ENCODE peak calls at places on chromosomes 16 and 17, in ten cellular contexts. One of them, this sample, is unnamed.

GRCh38 chr17:83080641-83081560 is 1.5 kb downstream of the METRNL start:
- DNase-seq in spleen: peak
- DNase-seq in GM23338: peak
- DNase-seq in prostate gland: no peak
- DNase-seq in GM12891: peak
- DNase-seq in HCT116: no peak
- DNase-seq in Panc1: no peak
- DNase-seq in suprapubic skin: no peak
- DNase-seq in stomach: peak
- DNase-seq in breast epithelium: no peak
- DNase-seq in this sample: no peak

GRCh38 chr16:78364501-78364900 is 265.0 kb downstream of the WWOX start:
- DNase-seq in spleen: no peak
- DNase-seq in GM23338: no peak
- DNase-seq in prostate gland: no peak
- DNase-seq in GM12891: no peak
- DNase-seq in HCT116: no peak
- DNase-seq in Panc1: no peak
- DNase-seq in suprapubic skin: no peak
- DNase-seq in stomach: no peak
- DNase-seq in breast epithelium: no peak
- DNase-seq in this sample: no peak

GRCh38 chr16:54135361-54136275 is 151.0 kb downstream of the IRX3 start:
- DNase-seq in spleen: no peak
- DNase-seq in GM23338: no peak
- DNase-seq in prostate gland: no peak
- DNase-seq in GM12891: no peak
- DNase-seq in HCT116: no peak
- DNase-seq in Panc1: no peak
- DNase-seq in suprapubic skin: no peak
- DNase-seq in stomach: no peak
- DNase-seq in breast epithelium: no peak
- DNase-seq in this sample: no peak

GRCh38 chr16:14303182-14303618 is 232.1 kb downstream of the MRTFB start:
- DNase-seq in spleen: no peak
- DNase-seq in GM23338: peak
- DNase-seq in prostate gland: no peak
- DNase-seq in GM12891: no peak
- DNase-seq in HCT116: no peak
- DNase-seq in Panc1: no peak
- DNase-seq in suprapubic skin: no peak
- DNase-seq in stomach: no peak
- DNase-seq in breast epithelium: no peak
- DNase-seq in this sample: no peak

GRCh38 chr17:14458724-14459123 is 157.8 kb downstream of the HS3ST3B1 start:
- DNase-seq in spleen: no peak
- DNase-seq in GM23338: no peak
- DNase-seq in prostate gland: no peak
- DNase-seq in GM12891: no peak
- DNase-seq in HCT116: no peak
- DNase-seq in Panc1: no peak
- DNase-seq in suprapubic skin: no peak
- DNase-seq in stomach: no peak
- DNase-seq in breast epithelium: no peak
- DNase-seq in this sample: peak

GRCh38 chr16:12288537-12289174 is 312.1 kb downstream of the SNX29 start:
- DNase-seq in spleen: no peak
- DNase-seq in GM23338: no peak
- DNase-seq in prostate gland: no peak
- DNase-seq in GM12891: no peak
- DNase-seq in HCT116: no peak
- DNase-seq in Panc1: no peak
- DNase-seq in suprapubic skin: no peak
- DNase-seq in stomach: no peak
- DNase-seq in breast epithelium: no peak
- DNase-seq in this sample: no peak

GRCh38 chr16:85544668-85545067 is 68.5 kb upstream of the GSE1 start:
- DNase-seq in spleen: no peak
- DNase-seq in GM23338: no peak
- DNase-seq in prostate gland: no peak
- DNase-seq in GM12891: no peak
- DNase-seq in HCT116: no peak
- DNase-seq in Panc1: no peak
- DNase-seq in suprapubic skin: no peak
- DNase-seq in stomach: no peak
- DNase-seq in breast epithelium: no peak
- DNase-seq in this sample: no peak

GRCh38 chr16:67961551-67961957 is 6.9 kb downstream of the SLC12A4 start:
- DNase-seq in spleen: no peak
- DNase-seq in GM23338: no peak
- DNase-seq in prostate gland: peak
- DNase-seq in GM12891: no peak
- DNase-seq in HCT116: no peak
- DNase-seq in Panc1: no peak
- DNase-seq in suprapubic skin: no peak
- DNase-seq in stomach: peak
- DNase-seq in breast epithelium: peak
- DNase-seq in this sample: no peak

GRCh38 chr17:6474906-6475305 is 30.7 kb downstream of the PIMREG start:
- DNase-seq in spleen: no peak
- DNase-seq in GM23338: no peak
- DNase-seq in prostate gland: no peak
- DNase-seq in GM12891: no peak
- DNase-seq in HCT116: no peak
- DNase-seq in Panc1: no peak
- DNase-seq in suprapubic skin: no peak
- DNase-seq in stomach: no peak
- DNase-seq in breast epithelium: no peak
- DNase-seq in this sample: no peak
- TF ChIP-seq POLR2AphosphoS5 in spleen: no peak
- TF ChIP-seq POLR2AphosphoS5 in GM23338: no peak
- TF ChIP-seq POLR2AphosphoS5 in prostate gland: no peak
- TF ChIP-seq POLR2AphosphoS5 in GM12891: no peak
- TF ChIP-seq POLR2AphosphoS5 in HCT116: no peak
- TF ChIP-seq POLR2AphosphoS5 in Panc1: no peak
- TF ChIP-seq POLR2AphosphoS5 in suprapubic skin: no peak
- TF ChIP-seq POLR2AphosphoS5 in stomach: peak
- TF ChIP-seq POLR2AphosphoS5 in breast epithelium: no peak
- TF ChIP-seq POLR2AphosphoS5 in this sample: no peak

GRCh38 chr17:78313735-78314648 is 45.9 kb downstream of the SOCS3 start:
- DNase-seq in spleen: peak
- DNase-seq in GM23338: peak
- DNase-seq in prostate gland: peak
- DNase-seq in GM12891: peak
- DNase-seq in HCT116: peak
- DNase-seq in Panc1: no peak
- DNase-seq in suprapubic skin: no peak
- DNase-seq in stomach: peak
- DNase-seq in breast epithelium: peak
- DNase-seq in this sample: peak
- TF ChIP-seq POLR2AphosphoS5 in spleen: peak
- TF ChIP-seq POLR2AphosphoS5 in GM23338: peak
- TF ChIP-seq POLR2AphosphoS5 in prostate gland: peak
- TF ChIP-seq POLR2AphosphoS5 in GM12891: no peak
- TF ChIP-seq POLR2AphosphoS5 in HCT116: peak
- TF ChIP-seq POLR2AphosphoS5 in Panc1: peak
- TF ChIP-seq POLR2AphosphoS5 in suprapubic skin: no peak
- TF ChIP-seq POLR2AphosphoS5 in stomach: peak
- TF ChIP-seq POLR2AphosphoS5 in breast epithelium: peak
- TF ChIP-seq POLR2AphosphoS5 in this sample: no peak

DNA sequence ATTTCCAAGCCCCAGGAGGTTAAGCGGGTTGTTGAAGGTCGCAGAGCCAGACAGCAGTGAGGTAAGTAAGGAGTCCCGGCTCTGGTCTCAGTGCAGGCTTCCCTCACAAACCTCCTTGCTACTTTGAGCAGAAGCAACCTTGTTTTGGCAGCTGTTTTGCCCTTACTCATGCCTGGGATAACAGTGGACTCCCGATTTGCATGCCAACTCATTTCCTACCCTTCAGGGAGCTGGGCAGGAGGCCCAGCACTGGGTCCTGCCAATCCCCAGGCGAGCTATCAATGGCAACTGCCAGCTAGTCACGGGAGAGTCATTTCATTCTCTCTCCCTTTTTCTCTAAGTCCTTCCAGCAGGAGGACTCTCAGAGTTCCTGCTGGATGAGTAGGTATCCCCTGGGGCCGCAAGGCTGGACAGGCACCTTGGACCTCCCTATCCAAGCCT is 72.0 kb upstream of the KSR1 start:
- DNase-seq in spleen: no peak
- DNase-seq in GM23338: no peak
- DNase-seq in prostate gland: peak
- DNase-seq in GM12891: no peak
- DNase-seq in HCT116: no peak
- DNase-seq in Panc1: peak
- DNase-seq in suprapubic skin: peak
- DNase-seq in stomach: peak
- DNase-seq in breast epithelium: peak
- DNase-seq in this sample: no peak
- TF ChIP-seq POLR2AphosphoS5 in spleen: peak
- TF ChIP-seq POLR2AphosphoS5 in GM23338: no peak
- TF ChIP-seq POLR2AphosphoS5 in prostate gland: peak
- TF ChIP-seq POLR2AphosphoS5 in GM12891: no peak
- TF ChIP-seq POLR2AphosphoS5 in HCT116: no peak
- TF ChIP-seq POLR2AphosphoS5 in Panc1: peak
- TF ChIP-seq POLR2AphosphoS5 in suprapubic skin: no peak
- TF ChIP-seq POLR2AphosphoS5 in stomach: peak
- TF ChIP-seq POLR2AphosphoS5 in breast epithelium: no peak
- TF ChIP-seq POLR2AphosphoS5 in this sample: no peak

GRCh38 chr16:73872856-73873255 is 423.8 kb upstream of the PSMD7 start:
- DNase-seq in spleen: no peak
- DNase-seq in GM23338: no peak
- DNase-seq in prostate gland: no peak
- DNase-seq in GM12891: no peak
- DNase-seq in HCT116: no peak
- DNase-seq in Panc1: no peak
- DNase-seq in suprapubic skin: no peak
- DNase-seq in stomach: no peak
- DNase-seq in breast epithelium: no peak
- DNase-seq in this sample: no peak

GRCh38 chr16:73879621-73880020 is 417.0 kb upstream of the PSMD7 start:
- DNase-seq in spleen: no peak
- DNase-seq in GM23338: no peak
- DNase-seq in prostate gland: no peak
- DNase-seq in GM12891: no peak
- DNase-seq in HCT116: no peak
- DNase-seq in Panc1: no peak
- DNase-seq in suprapubic skin: no peak
- DNase-seq in stomach: no peak
- DNase-seq in breast epithelium: no peak
- DNase-seq in this sample: no peak

GRCh38 chr16:73873643-73874042 is 423.0 kb upstream of the PSMD7 start:
- DNase-seq in spleen: no peak
- DNase-seq in GM23338: no peak
- DNase-seq in prostate gland: no peak
- DNase-seq in GM12891: no peak
- DNase-seq in HCT116: no peak
- DNase-seq in Panc1: no peak
- DNase-seq in suprapubic skin: no peak
- DNase-seq in stomach: no peak
- DNase-seq in breast epithelium: no peak
- DNase-seq in this sample: no peak

GRCh38 chr16:73878616-73879015 is 418.0 kb upstream of the PSMD7 start:
- DNase-seq in spleen: no peak
- DNase-seq in GM23338: peak
- DNase-seq in prostate gland: peak
- DNase-seq in GM12891: peak
- DNase-seq in HCT116: peak
- DNase-seq in Panc1: peak
- DNase-seq in suprapubic skin: no peak
- DNase-seq in stomach: no peak
- DNase-seq in breast epithelium: no peak
- DNase-seq in this sample: peak

GRCh38 chr16:73877148-73877547 is 419.5 kb upstream of the PSMD7 start:
- DNase-seq in spleen: no peak
- DNase-seq in GM23338: no peak
- DNase-seq in prostate gland: no peak
- DNase-seq in GM12891: no peak
- DNase-seq in HCT116: no peak
- DNase-seq in Panc1: no peak
- DNase-seq in suprapubic skin: no peak
- DNase-seq in stomach: no peak
- DNase-seq in breast epithelium: no peak
- DNase-seq in this sample: no peak
- TF ChIP-seq POLR2AphosphoS5 in spleen: no peak
- TF ChIP-seq POLR2AphosphoS5 in GM23338: no peak
- TF ChIP-seq POLR2AphosphoS5 in prostate gland: no peak
- TF ChIP-seq POLR2AphosphoS5 in GM12891: no peak
- TF ChIP-seq POLR2AphosphoS5 in HCT116: no peak
- TF ChIP-seq POLR2AphosphoS5 in Panc1: no peak
- TF ChIP-seq POLR2AphosphoS5 in suprapubic skin: no peak
- TF ChIP-seq POLR2AphosphoS5 in stomach: no peak
- TF ChIP-seq POLR2AphosphoS5 in breast epithelium: no peak
- TF ChIP-seq POLR2AphosphoS5 in this sample: no peak

GRCh38 chr16:21233045-21233520 is 416 bp upstream of the ANKS4B start:
- DNase-seq in spleen: no peak
- DNase-seq in GM23338: no peak
- DNase-seq in prostate gland: no peak
- DNase-seq in GM12891: no peak
- DNase-seq in HCT116: no peak
- DNase-seq in Panc1: no peak
- DNase-seq in suprapubic skin: no peak
- DNase-seq in stomach: no peak
- DNase-seq in breast epithelium: no peak
- DNase-seq in this sample: no peak

GRCh38 chr16:21235199-21235585 is 1.7 kb downstream of the ANKS4B start:
- DNase-seq in spleen: no peak
- DNase-seq in GM23338: no peak
- DNase-seq in prostate gland: no peak
- DNase-seq in GM12891: no peak
- DNase-seq in HCT116: no peak
- DNase-seq in Panc1: no peak
- DNase-seq in suprapubic skin: no peak
- DNase-seq in stomach: no peak
- DNase-seq in breast epithelium: no peak
- DNase-seq in this sample: no peak

GRCh38 chr16:21228473-21228872 is 5.0 kb upstream of the ANKS4B start:
- DNase-seq in spleen: no peak
- DNase-seq in GM23338: no peak
- DNase-seq in prostate gland: no peak
- DNase-seq in GM12891: no peak
- DNase-seq in HCT116: no peak
- DNase-seq in Panc1: no peak
- DNase-seq in suprapubic skin: no peak
- DNase-seq in stomach: no peak
- DNase-seq in breast epithelium: no peak
- DNase-seq in this sample: no peak

GRCh38 chr16:21236831-21237230 is 3.3 kb downstream of the ANKS4B start:
- DNase-seq in spleen: no peak
- DNase-seq in GM23338: no peak
- DNase-seq in prostate gland: no peak
- DNase-seq in GM12891: no peak
- DNase-seq in HCT116: no peak
- DNase-seq in Panc1: no peak
- DNase-seq in suprapubic skin: no peak
- DNase-seq in stomach: no peak
- DNase-seq in breast epithelium: no peak
- DNase-seq in this sample: no peak

GRCh38 chr16:21233521-21234150 is at the start of gene ANKS4B:
- DNase-seq in spleen: no peak
- DNase-seq in GM23338: no peak
- DNase-seq in prostate gland: no peak
- DNase-seq in GM12891: no peak
- DNase-seq in HCT116: no peak
- DNase-seq in Panc1: no peak
- DNase-seq in suprapubic skin: no peak
- DNase-seq in stomach: peak
- DNase-seq in breast epithelium: no peak
- DNase-seq in this sample: no peak
- TF ChIP-seq POLR2AphosphoS5 in spleen: no peak
- TF ChIP-seq POLR2AphosphoS5 in GM23338: no peak
- TF ChIP-seq POLR2AphosphoS5 in prostate gland: no peak
- TF ChIP-seq POLR2AphosphoS5 in GM12891: no peak
- TF ChIP-seq POLR2AphosphoS5 in HCT116: no peak
- TF ChIP-seq POLR2AphosphoS5 in Panc1: no peak
- TF ChIP-seq POLR2AphosphoS5 in suprapubic skin: no peak
- TF ChIP-seq POLR2AphosphoS5 in stomach: no peak
- TF ChIP-seq POLR2AphosphoS5 in breast epithelium: no peak
- TF ChIP-seq POLR2AphosphoS5 in this sample: no peak